ENCODE peak calls at places on chromosomes 4 and X, in four cellular contexts. C is mammary epithelial cell, H is GM12878, O is lower lobe of right lung. G is an unnamed sample.

GRCh38 chr4:160745126-160745525 is 1418.7 kb downstream of the FSTL5 start:
- DNase-seq in C (no peak), H (no peak), O (no peak), G (no peak)

GRCh38 chr4:38664704-38665401 is 854 bp downstream of the KLF3 start:
- DNase-seq in C (peak; percentile 50), H (no peak), O (peak; percentile 77), G (no peak)

GRCh38 chr4:7068883-7069282 is 1.0 kb upstream of the GRPEL1 start:
- DNase-seq in C (no peak), H (no peak), O (no peak), G (no peak)

GRCh38 chr4:92381640-92382039 is 77.9 kb downstream of the GRID2 start:
- DNase-seq in C (peak; percentile 6), H (no peak), O (no peak), G (peak; percentile 43)

GRCh38 chrX:153765138-153766079 is 1.4 kb downstream of the PLXNB3 start:
- DNase-seq in C (no peak), H (no peak), O (peak; percentile 32), G (no peak)

GRCh38 chrX:153902388-153902787 is 2.1 kb upstream of the AVPR2 start:
- DNase-seq in C (no peak), H (no peak), O (no peak), G (no peak)

GRCh38 chr4:1666391-1666790 is 17.7 kb downstream of the FAM53A start:
- DNase-seq in C (no peak), H (no peak), O (no peak), G (no peak)

GRCh38 chr4:41204400-41204978 is 9.9 kb downstream of the APBB2 start:
- DNase-seq in C (peak; percentile 54), H (no peak), O (no peak), G (no peak)

GRCh38 chrX:124518888-124519287 is 172.5 kb downstream of the SH2D1A start:
- DNase-seq in C (peak; percentile 41), H (no peak), O (no peak), G (peak; percentile 51)

GRCh38 chr4:121726642-121727268 is 30.0 kb upstream of the ANXA5 start:
- DNase-seq in C (peak; percentile 62), H (peak; percentile 47), O (no peak), G (peak; percentile 29)

GRCh38 chr4:175790067-175790466 is 22.0 kb downstream of the GPM6A start:
- DNase-seq in C (no peak), H (no peak), O (no peak), G (no peak)

GRCh38 chrX:13102636-13103035 is 58.2 kb upstream of the FAM9C start:
- DNase-seq in C (no peak), H (no peak), O (no peak), G (no peak)

GRCh38 chr4:109465065-109465464 is 31.4 kb downstream of the SEC24B start:
- DNase-seq in C (no peak), H (no peak), O (no peak), G (no peak)

GRCh38 chr4:9996319-9997110 is 24.8 kb downstream of the SLC2A9 start:
- DNase-seq in C (no peak), H (no peak), O (no peak), G (no peak)

GRCh38 chr4:139907001-139907809 is 241.6 kb downstream of the MGST2 start:
- DNase-seq in C (no peak), H (peak; percentile 11), O (no peak), G (no peak)

GRCh38 chrX:42619068-42619467 is 158.9 kb downstream of the PPP1R2C start:
- DNase-seq in C (no peak), H (no peak), O (no peak), G (no peak)

GRCh38 chrX:71910526-71911022 is at the start of gene NHSL2:
- DNase-seq in C (no peak), H (no peak), O (peak; percentile 40), G (no peak)

GRCh38 chr4:140102406-140102805 is 51.6 kb downstream of the MAML3 start:
- DNase-seq in C (peak; percentile 52), H (no peak), O (no peak), G (no peak)

GRCh38 chr4:98444371-98444770 is 183.2 kb downstream of the RAP1GDS1 start:
- DNase-seq in C (no peak), H (no peak), O (no peak), G (no peak)

GRCh38 chrX:50813843-50814661 is at the start of gene SHROOM4:
- DNase-seq in C (peak; percentile 41), H (no peak), O (peak; percentile 66), G (peak; percentile 25)

GRCh38 chrX:526295-527224 is 104.0 kb upstream of the SHOX start:
- DNase-seq in C (no peak), H (no peak), O (no peak), G (no peak)

GRCh38 chrX:77448170-77448569 is 981 bp downstream of the FGF16 start:
- DNase-seq in C (no peak), H (no peak), O (no peak), G (no peak)

GRCh38 chrX:9785944-9786741 is at the start of gene SHROOM2:
- DNase-seq in C (no peak), H (no peak), O (peak; percentile 48), G (no peak)

GRCh38 chrX:40759374-40759773 is 24.0 kb upstream of the MED14 start:
- DNase-seq in C (no peak), H (no peak), O (no peak), G (no peak)

GRCh38 chrX:20515841-20516461 is 249.2 kb upstream of the RPS6KA3 start:
- DNase-seq in C (peak; percentile 89), H (peak; percentile 53), O (no peak), G (peak; percentile 62)

GRCh38 chr4:177861551-177862094 is 419.4 kb upstream of the AGA start:
- DNase-seq in C (no peak), H (no peak), O (no peak), G (no peak)

GRCh38 chr4:141045848-141046247 is 87.4 kb downstream of the RNF150 start:
- DNase-seq in C (no peak), H (no peak), O (no peak), G (no peak)

GRCh38 chr4:40845136-40845910 is 95.6 kb downstream of the NSUN7 start:
- DNase-seq in C (no peak), H (no peak), O (no peak), G (no peak)

GRCh38 chrX:154818916-154819770 is 13.9 kb upstream of the MPP1 start:
- DNase-seq in C (no peak), H (no peak), O (no peak), G (no peak)

GRCh38 chr4:39427477-39428119 is 20.9 kb downstream of the KLB start:
- DNase-seq in C (peak; percentile 8), H (no peak), O (no peak), G (peak; percentile 24)

GRCh38 chr4:122827899-122828601 is 1.4 kb downstream of the FGF2 start:
- DNase-seq in C (peak; percentile 68), H (peak; percentile 80), O (no peak), G (no peak)

GRCh38 chr4:174669278-174669677 is 147.0 kb upstream of the HPGD start:
- DNase-seq in C (peak; percentile 93), H (no peak), O (no peak), G (peak; percentile 74)

GRCh38 chrX:119693996-119694451 is 1.1 kb upstream of the SEPTIN6 start:
- DNase-seq in C (no peak), H (no peak), O (no peak), G (no peak)

GRCh38 chr4:7043521-7044414 is 596 bp downstream of the TADA2B start:
- DNase-seq in C (peak; percentile 45), H (no peak), O (peak; percentile 74), G (no peak)

DNA sequence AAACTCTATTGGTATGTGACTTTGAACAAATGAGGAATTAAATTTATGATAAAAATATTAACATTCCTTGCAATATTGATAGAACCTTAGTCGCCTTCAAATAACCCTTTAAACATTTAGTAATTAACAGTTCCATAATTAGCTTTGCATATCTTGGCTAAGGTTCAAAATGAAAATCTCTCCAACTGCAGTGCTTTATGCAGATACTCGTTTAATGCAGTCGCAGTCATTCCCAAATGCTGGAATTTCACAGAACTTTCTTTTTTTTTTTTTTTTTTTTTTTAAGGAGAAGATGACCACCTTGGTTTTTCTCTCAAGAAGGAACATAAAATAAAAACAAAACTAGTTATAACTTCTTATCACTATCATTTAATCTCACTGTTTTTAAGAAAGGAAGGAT is 5.2 kb downstream of the RAPGEF2 start:
- DNase-seq in C (no peak), H (no peak), O (no peak), G (no peak)
- H3K4me3 ChIP-seq in C (no peak overlapping the region), H (no peak overlapping the region), O (no peak overlapping the region), G (no peak overlapping the region)

DNA sequence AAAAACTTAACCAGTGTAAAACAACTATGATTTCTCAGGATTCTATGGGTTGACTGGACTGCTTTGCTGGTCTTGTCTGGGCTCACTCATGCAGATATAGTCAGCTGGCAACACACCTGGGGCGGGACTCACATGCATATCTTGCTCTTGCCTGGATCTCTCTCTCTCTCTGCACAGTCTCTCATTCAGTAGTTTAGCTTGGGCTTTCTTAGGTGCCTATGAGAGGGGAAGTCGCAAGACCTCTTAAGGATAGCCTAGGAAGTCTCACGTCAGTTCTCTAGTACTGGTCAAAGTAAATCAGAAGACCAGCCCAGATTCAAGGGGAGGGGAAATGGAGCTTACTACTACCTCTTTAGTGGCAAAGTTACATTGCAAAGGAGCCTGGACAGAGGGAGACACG is 2.0 kb downstream of the COPS4 start:
- DNase-seq in C (no peak), H (no peak), O (no peak), G (no peak)
- H3K4me3 ChIP-seq in C (no peak overlapping the region), H (peak overlapping the region; percentile 29), O (no peak overlapping the region), G (no peak overlapping the region)

DNA sequence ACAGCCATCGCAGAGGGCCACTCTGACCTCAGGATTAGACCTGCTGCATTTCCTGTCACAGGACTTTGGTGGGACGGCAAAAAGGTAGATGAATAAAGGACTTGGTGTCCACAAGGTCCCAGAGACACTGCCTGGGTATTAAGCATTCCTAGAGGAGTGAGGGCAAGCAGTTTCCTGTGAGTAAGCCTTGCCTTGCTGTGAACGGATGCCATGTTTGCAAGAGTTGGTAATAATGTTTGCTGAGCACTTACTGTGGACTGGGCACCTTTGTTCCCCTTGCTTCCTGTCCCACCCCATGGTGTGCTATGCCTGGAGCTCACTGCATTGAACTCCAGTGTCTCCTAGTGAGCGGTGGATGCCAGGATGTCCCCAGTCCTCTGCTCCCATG is 95.7 kb upstream of the MSX1 start:
- DNase-seq in C (no peak), H (no peak), O (no peak), G (no peak)
- H3K4me3 ChIP-seq in C (no peak overlapping the region), H (peak overlapping the region; percentile 46), O (no peak overlapping the region), G (no peak overlapping the region)

GRCh38 chrX:8731579-8732395 is at the start of gene ANOS1:
- DNase-seq in C (peak; percentile 38), H (no peak), O (peak; percentile 81), G (no peak)

GRCh38 chrX:8728932-8729331 is 3.0 kb downstream of the ANOS1 start:
- DNase-seq in C (no peak), H (no peak), O (peak; percentile 56), G (no peak)

GRCh38 chrX:8726031-8726652 is 5.8 kb downstream of the ANOS1 start:
- DNase-seq in C (peak; percentile 14), H (no peak), O (no peak), G (no peak)

GRCh38 chrX:8730812-8731578 is 942 bp downstream of the ANOS1 start:
- DNase-seq in C (peak; percentile 23), H (no peak), O (no peak), G (no peak)
- H3K4me3 ChIP-seq in C (peak overlapping the region; percentile 48), H (no peak overlapping the region), O (peak overlapping the region; percentile 54), G (peak overlapping the region; percentile 40)